ENCODE peak calls at places on chromosomes 4 and X, in nine cellular contexts. D, L, S, X, O, Q, F, H and N are unnamed samples.

GRCh38 chr4:62256469-62256868 is 1056.3 kb downstream of the ADGRL3 start:
- DNase-seq in X (no peak), Q (no peak), D (no peak), H (no peak), S (no peak), L (no peak), O (no peak), F (no peak), N (no peak)

GRCh38 chr4:98720871-98721480 is 62.6 kb upstream of the TSPAN5 start:
- DNase-seq in S (no peak), O (no peak), X (no peak), Q (no peak), F (no peak), L (peak; percentile 52), D (no peak), H (no peak), N (peak; percentile 60)

GRCh38 chr4:127642169-127642568 is 9.4 kb downstream of the INTU start:
- DNase-seq in S (no peak), D (no peak), L (peak; percentile 33), F (no peak), X (no peak), Q (no peak), O (no peak), H (no peak), N (peak; percentile 40)

GRCh38 chr4:16875487-16875886 is 23.0 kb downstream of the LDB2 start:
- DNase-seq in X (no peak), L (peak; percentile 87), D (no peak), F (peak; percentile 75), Q (no peak), H (no peak), S (no peak), O (no peak), N (peak; percentile 90)

GRCh38 chr4:120720354-120720753 is 202.2 kb downstream of the PRDM5 start:
- DNase-seq in D (no peak), H (no peak), O (no peak), S (no peak), Q (no peak), X (no peak), F (no peak), L (no peak), N (no peak)

GRCh38 chr4:105966046-105966445 is 70.8 kb downstream of the NPNT start:
- DNase-seq in H (no peak), X (peak; percentile 75), D (no peak), S (no peak), Q (no peak), O (no peak), L (peak; percentile 84), F (peak; percentile 82), N (peak; percentile 87)

GRCh38 chr4:27100713-27101112 is 240.1 kb downstream of the STIM2 start:
- DNase-seq in H (no peak), O (no peak), S (no peak), L (no peak), D (no peak), X (no peak), Q (no peak), F (no peak), N (no peak)

GRCh38 chr4:182212211-182212761 is 30.9 kb upstream of the TENM3 start:
- DNase-seq in O (no peak), L (peak; percentile 42), H (no peak), F (no peak), Q (no peak), S (no peak), X (no peak), D (no peak), N (peak; percentile 66)

GRCh38 chrX:129239371-129239770 is 283.9 kb downstream of the SMARCA1 start:
- DNase-seq in X (no peak), S (no peak), L (no peak), D (no peak), H (no peak), F (no peak), O (no peak), Q (no peak), N (peak; percentile 0)